ENCODE peak calls at places on chromosomes 13 and 19, in nine cellular contexts. O, D, M, Q, B, J, F, U and T are unnamed samples.

GRCh38 chr19:35105047-35105410 is 10.6 kb upstream of the FXYD3 start:
- DNase-seq in M (no peak), F (no peak), B (no peak), U (no peak), D (no peak), O (no peak), J (no peak), Q (no peak), T (no peak)

GRCh38 chr13:102401755-102402154 is at the start of gene FGF14:
- DNase-seq in Q (no peak), F (no peak), D (no peak), U (no peak), J (no peak), B (no peak), M (no peak), O (no peak), T (no peak)

GRCh38 chr19:397941-398706 is 10.8 kb downstream of the C2CD4C start:
- DNase-seq in D (no peak), Q (no peak), B (no peak), F (no peak), O (no peak), M (no peak), J (no peak), U (no peak), T (no peak)

GRCh38 chr13:113546571-113547247 is 37.8 kb upstream of the TFDP1 start:
- DNase-seq in D (peak; percentile 41), U (peak; percentile 78), B (peak; percentile 46), M (no peak), F (no peak), J (no peak), O (no peak), Q (peak; percentile 69), T (no peak)

GRCh38 chr19:593505-593904 is 3.8 kb downstream of the HCN2 start:
- DNase-seq in B (no peak), M (no peak), J (no peak), O (no peak), D (no peak), Q (no peak), F (no peak), U (no peak), T (no peak)

GRCh38 chr13:36146513-36147276 is 15.5 kb upstream of the DCLK1 start:
- DNase-seq in B (no peak), O (no peak), D (peak; percentile 18), M (peak; percentile 59), Q (no peak), U (no peak), J (no peak), F (no peak), T (no peak)

GRCh38 chr13:113348591-113348990 is 15.3 kb downstream of the GRTP1 start:
- DNase-seq in B (no peak), J (no peak), Q (peak; percentile 39), O (no peak), F (no peak), M (no peak), U (no peak), D (no peak), T (no peak)

GRCh38 chr19:35995655-35995993 is 636 bp downstream of the SDHAF1 start:
- DNase-seq in B (peak; percentile 58), Q (peak; percentile 76), U (no peak), O (peak; percentile 66), J (no peak), D (peak; percentile 34), F (no peak), M (peak; percentile 33), T (no peak)

GRCh38 chr13:77571956-77572355 is 36.5 kb downstream of the SCEL start:
- DNase-seq in F (no peak), B (no peak), M (no peak), Q (no peak), J (no peak), U (no peak), D (no peak), O (no peak), T (no peak)

GRCh38 chr13:114104626-114105350 is 27.6 kb downstream of the RASA3 start:
- DNase-seq in M (no peak), U (no peak), O (peak; percentile 4), F (no peak), Q (peak; percentile 49), J (no peak), B (no peak), D (no peak), T (no peak)

GRCh38 chr13:89733686-89734085 is 1613.8 kb upstream of the MIR17HG start:
- DNase-seq in D (no peak), F (no peak), J (no peak), O (no peak), Q (no peak), B (no peak), M (no peak), U (no peak), T (no peak)

GRCh38 chr13:26320766-26321165 is 66.8 kb downstream of the CDK8 start:
- DNase-seq in F (no peak), Q (no peak), M (no peak), J (no peak), B (no peak), U (no peak), O (no peak), D (no peak), T (no peak)

GRCh38 chr19:46828484-46828883 is 22.2 kb downstream of the AP2S1 start:
- DNase-seq in M (no peak), Q (no peak), D (no peak), B (no peak), F (no peak), J (no peak), O (no peak), U (no peak), T (no peak)

GRCh38 chr19:16591803-16592556 is 19.8 kb upstream of the SLC35E1 start:
- DNase-seq in F (no peak), U (no peak), D (no peak), B (no peak), Q (no peak), J (no peak), O (no peak), M (no peak), T (no peak)

GRCh38 chr19:7293795-7294570 is at the start of gene INSR:
- DNase-seq in M (peak; percentile 90), U (peak; percentile 90), J (peak; percentile 26), O (peak; percentile 90), B (peak; percentile 87), D (peak; percentile 90), Q (peak; percentile 95), F (peak; percentile 28), T (no peak)

DNA sequence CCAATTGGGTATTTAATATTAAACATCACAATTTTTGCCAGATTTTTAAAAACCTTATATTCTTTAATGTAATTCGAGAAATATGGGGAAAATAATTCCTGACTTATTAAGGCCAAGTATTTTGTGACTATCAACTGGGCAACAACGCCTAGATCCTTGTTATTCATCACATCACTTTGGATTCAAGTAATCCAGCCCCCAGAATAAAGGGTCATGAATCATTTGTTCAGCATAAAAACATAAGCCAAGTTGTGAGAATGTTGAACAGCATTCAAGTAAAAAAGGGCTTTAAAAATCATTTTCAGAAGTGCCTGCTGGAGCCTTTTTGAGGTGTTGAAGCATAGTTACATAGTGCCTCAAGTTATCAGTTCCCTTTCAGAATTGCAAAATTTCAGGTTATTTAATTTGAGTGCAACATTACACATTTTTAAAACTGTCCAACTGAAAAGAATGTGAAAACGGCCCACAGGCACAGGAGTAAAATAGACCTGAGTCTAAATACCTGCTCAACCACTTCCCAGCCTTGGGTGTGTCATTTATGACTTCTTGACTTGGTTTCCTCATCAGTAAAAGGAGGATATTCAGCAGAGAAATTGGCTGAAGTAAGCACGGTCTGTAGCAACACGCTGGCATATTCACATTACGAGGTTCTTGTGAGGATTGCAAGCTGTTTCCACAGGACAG is 56.4 kb downstream of the MBNL2 start:
- DNase-seq in U (no peak), F (no peak), O (no peak), B (no peak), Q (no peak), D (peak; percentile 54), J (no peak), M (no peak), T (no peak)
- H3K4me3 ChIP-seq in U (no peak overlapping the region), F (no peak overlapping the region), O (no peak overlapping the region), B (no peak overlapping the region), Q (no peak overlapping the region), D (no peak overlapping the region), J (no peak overlapping the region), M (no peak overlapping the region), T (no peak overlapping the region)

DNA sequence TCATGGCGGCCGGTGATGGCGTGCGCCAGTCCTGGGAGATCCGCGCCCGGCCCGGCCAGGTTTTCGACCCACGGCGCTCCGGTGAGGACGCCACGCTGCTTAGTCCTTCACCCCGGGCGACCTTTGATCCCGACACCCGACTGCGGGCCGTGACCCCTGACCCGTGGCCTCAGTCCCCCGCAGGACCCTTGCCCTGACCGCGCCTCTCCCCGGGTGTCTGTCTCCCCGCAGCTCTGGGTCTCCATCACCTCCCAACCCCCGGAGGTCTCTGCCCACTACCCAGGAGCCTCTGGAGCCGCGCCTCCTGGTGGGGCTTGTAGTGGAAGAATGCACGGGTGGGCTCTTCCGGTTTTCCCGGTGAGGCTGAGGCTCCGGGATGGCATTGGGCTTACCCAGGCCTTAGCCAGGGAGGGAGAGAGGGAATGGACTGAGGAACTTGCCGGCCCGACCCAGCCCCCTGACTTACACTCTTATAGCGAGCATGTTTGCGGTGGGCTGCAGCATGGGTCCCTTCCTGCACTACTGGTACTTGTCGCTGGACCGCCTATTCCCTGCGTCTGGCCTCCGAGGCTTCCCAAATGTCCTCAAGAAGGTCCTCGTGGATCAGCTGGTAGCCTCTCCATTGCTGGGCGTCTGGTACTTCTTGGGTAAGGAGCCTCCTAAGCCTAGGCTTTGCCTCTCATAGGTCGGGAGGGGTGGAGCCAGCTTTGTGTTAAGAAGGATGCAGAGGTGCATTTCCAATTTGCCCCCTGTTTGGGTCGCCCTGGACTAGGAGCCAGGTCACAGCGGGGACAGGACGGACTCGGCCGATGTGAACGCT is 580 bp downstream of the MPV17L2 start:
- DNase-seq in F (no peak), U (no peak), O (peak; percentile 63), J (no peak), B (peak; percentile 26), D (no peak), M (no peak), Q (peak; percentile 58), T (no peak)
- TF ChIP-seq CTCF in F (no peak), U (no peak), O (no peak), J (no peak), B (no peak), D (no peak), M (no peak), Q (no peak), T (no peak)

DNA sequence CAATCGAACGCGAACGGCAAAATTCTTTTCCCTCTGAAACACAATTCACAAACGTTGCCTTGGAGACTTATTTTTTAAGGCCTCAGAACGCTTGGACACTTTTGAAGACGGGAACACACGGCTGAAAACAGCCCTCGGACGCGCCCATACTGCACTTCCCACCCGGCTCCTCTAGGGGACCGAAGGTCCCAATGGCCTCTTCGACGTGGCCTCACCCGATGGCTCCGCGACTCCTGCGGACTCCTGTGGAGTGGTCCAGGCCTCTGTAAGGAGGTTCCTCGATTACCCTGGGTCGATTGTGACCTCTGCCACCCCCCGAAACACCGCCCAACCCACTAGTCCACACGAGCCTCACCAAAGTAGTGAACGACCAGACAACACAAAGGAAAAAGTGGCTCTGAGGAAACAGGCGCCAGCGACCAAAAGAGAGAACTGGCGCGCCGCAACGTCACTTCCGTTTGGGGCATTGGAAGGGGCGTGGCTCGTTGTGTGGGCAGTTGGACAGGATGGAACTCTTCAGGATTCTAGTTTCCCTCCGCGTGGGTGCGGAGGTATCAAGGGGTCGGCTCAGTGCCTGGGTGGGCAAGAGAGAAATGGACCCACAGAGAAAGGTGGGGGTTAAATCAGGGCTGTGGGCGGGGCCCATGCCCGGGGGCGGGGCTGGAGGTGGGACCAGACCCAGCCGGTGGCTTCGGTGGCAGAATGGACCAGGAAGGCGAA is at the start of gene ZNF560:
- DNase-seq in B (peak; percentile 94), D (peak; percentile 67), M (peak; percentile 27), J (no peak), F (no peak), U (no peak), O (no peak), Q (no peak), T (no peak)
- H3K4me3 ChIP-seq in B (peak within 1 kb of the TSS; percentile 50), D (peak within 1 kb of the TSS; percentile 6), M (peak within 1 kb of the TSS; percentile 40), J (peak within 1 kb of the TSS; percentile 46), F (peak within 1 kb of the TSS; percentile 39), U (no peak within 1 kb of the TSS), O (no peak within 1 kb of the TSS), Q (no peak within 1 kb of the TSS), T (no peak within 1 kb of the TSS)

GRCh38 chr19:19385131-19385899 is 20.2 kb upstream of the GATAD2A start:
- DNase-seq in U (peak; percentile 100), D (peak; percentile 100), B (peak; percentile 100), F (peak; percentile 98), J (peak; percentile 97), M (peak; percentile 100), O (peak; percentile 100), Q (peak; percentile 100), T (peak; percentile 87)
- TF ChIP-seq CTCF in U (no peak), D (peak; percentile 1), B (no peak), F (peak; percentile 26), J (peak; percentile 11), M (no peak), O (peak; percentile 43), Q (peak; percentile 27), T (no peak)